ENCODE peak calls at places on chromosomes 3 and 15, in nine cellular contexts. Y, D, F, B, C, N, X, T and K are unnamed samples. For H3K4me1, the result is how much of the 10 kb centered on the place peaks cover.

GRCh38 chr15:68983821-68984517 is 30.5 kb upstream of the NOX5 start:
- DNase-seq in T (no peak), B (no peak), F (no peak), C (no peak), Y (no peak), X (no peak), D (no peak), N (no peak), K (no peak)

GRCh38 chr3:59386165-59386564 is 336.3 kb upstream of the CFAP20DC start:
- DNase-seq in C (no peak), T (no peak), Y (no peak), N (no peak), X (no peak), B (no peak), D (no peak), F (no peak), K (no peak)

GRCh38 chr3:30353711-30354467 is 252.5 kb upstream of the TGFBR2 start:
- DNase-seq in X (no peak), B (no peak), F (no peak), Y (no peak), D (no peak), C (no peak), T (no peak), N (no peak), K (no peak)

GRCh38 chr3:102129774-102130608 is 280.7 kb downstream of the NFKBIZ start:
- DNase-seq in Y (peak), D (peak), N (no peak), B (peak), C (peak), F (no peak), X (no peak), T (peak), K (no peak)

GRCh38 chr3:146382386-146382785 is 87.0 kb downstream of the PLSCR2 start:
- DNase-seq in Y (no peak), N (peak), F (no peak), X (no peak), T (peak), D (no peak), B (no peak), C (no peak), K (no peak)

GRCh38 chr3:43872901-43873300 is 182.2 kb downstream of the ABHD5 start:
- DNase-seq in C (no peak), X (no peak), F (no peak), B (no peak), Y (no peak), N (no peak), T (no peak), D (no peak), K (no peak)

GRCh38 chr3:192929755-192930491 is 12.3 kb upstream of the MB21D2 start:
- DNase-seq in Y (no peak), F (no peak), T (no peak), D (no peak), C (no peak), B (no peak), N (no peak), X (no peak), K (no peak)

GRCh38 chr3:4850211-4850927 is 128.9 kb upstream of the BHLHE40 start:
- DNase-seq in Y (no peak), C (no peak), F (no peak), B (no peak), D (no peak), N (no peak), T (no peak), X (no peak), K (no peak)

GRCh38 chr3:68504185-68504584 is 428.2 kb downstream of the TAFA4 start:
- DNase-seq in N (no peak), F (no peak), T (no peak), X (no peak), Y (no peak), B (no peak), D (no peak), C (no peak), K (no peak)

GRCh38 chr3:121957674-121958419 is 63.6 kb downstream of the SLC15A2 start:
- DNase-seq in D (peak), Y (no peak), N (no peak), B (no peak), C (no peak), F (no peak), X (no peak), T (no peak), K (no peak)

GRCh38 chr3:107198522-107199271 is 178.5 kb upstream of the CCDC54 start:
- DNase-seq in B (no peak), C (no peak), T (peak), X (no peak), F (no peak), Y (no peak), D (peak), N (no peak), K (peak)

GRCh38 chr3:136141891-136142290 is 54.2 kb downstream of the MSL2 start:
- DNase-seq in D (no peak), Y (no peak), X (no peak), T (no peak), C (no peak), N (no peak), B (no peak), F (no peak), K (no peak)

GRCh38 chr15:79644091-79644490 is 212.0 kb downstream of the MINAR1 start:
- DNase-seq in C (no peak), X (no peak), Y (no peak), F (no peak), D (no peak), N (no peak), T (peak), B (no peak), K (no peak)

GRCh38 chr3:16055606-16056209 is 118.8 kb upstream of the GALNT15 start:
- DNase-seq in X (no peak), C (no peak), N (no peak), T (peak), F (no peak), D (no peak), B (no peak), Y (no peak), K (no peak)

GRCh38 chr15:37900286-37901221 is 33.9 kb upstream of the TMCO5A start:
- DNase-seq in N (no peak), X (no peak), C (no peak), D (no peak), Y (no peak), B (no peak), T (peak), F (no peak), K (no peak)

GRCh38 chr3:31157028-31157694 is 262.7 kb upstream of the GADL1 start:
- DNase-seq in X (no peak), B (no peak), F (no peak), T (no peak), D (no peak), N (no peak), C (no peak), Y (no peak), K (no peak)

GRCh38 chr15:77550275-77551251 is 82.1 kb downstream of the LINGO1 start:
- DNase-seq in C (no peak), B (no peak), Y (no peak), X (no peak), N (no peak), T (no peak), D (no peak), F (no peak), K (no peak)

GRCh38 chr3:111936191-111936841 is 42.5 kb upstream of the ABHD10 start:
- DNase-seq in B (no peak), T (peak), X (no peak), Y (no peak), N (no peak), F (no peak), C (no peak), D (no peak), K (no peak)

GRCh38 chr3:59189561-59190338 is 139.9 kb upstream of the CFAP20DC start:
- DNase-seq in D (no peak), B (no peak), N (peak), C (no peak), X (no peak), Y (no peak), F (no peak), T (no peak), K (no peak)

GRCh38 chr3:170154569-170155143 is 26.9 kb downstream of the PHC3 start:
- DNase-seq in X (no peak), D (no peak), N (no peak), Y (no peak), F (no peak), B (no peak), C (no peak), T (no peak), K (no peak)

GRCh38 chr3:101453966-101454365 is 59.0 kb downstream of the SENP7 start:
- DNase-seq in F (no peak), Y (no peak), C (no peak), D (no peak), N (no peak), T (no peak), X (no peak), B (no peak), K (no peak)

GRCh38 chr15:63221346-63221745 is 31.9 kb downstream of the RAB8B start:
- DNase-seq in X (peak), C (peak), D (peak), T (peak), Y (no peak), N (no peak), B (peak), F (no peak), K (peak)
- H3K4me1 ChIP-seq in X (under half), C (under half), D (under half), T (under half), Y (under half), N (under half), B (under half), F (under half), K (under half)

DNA sequence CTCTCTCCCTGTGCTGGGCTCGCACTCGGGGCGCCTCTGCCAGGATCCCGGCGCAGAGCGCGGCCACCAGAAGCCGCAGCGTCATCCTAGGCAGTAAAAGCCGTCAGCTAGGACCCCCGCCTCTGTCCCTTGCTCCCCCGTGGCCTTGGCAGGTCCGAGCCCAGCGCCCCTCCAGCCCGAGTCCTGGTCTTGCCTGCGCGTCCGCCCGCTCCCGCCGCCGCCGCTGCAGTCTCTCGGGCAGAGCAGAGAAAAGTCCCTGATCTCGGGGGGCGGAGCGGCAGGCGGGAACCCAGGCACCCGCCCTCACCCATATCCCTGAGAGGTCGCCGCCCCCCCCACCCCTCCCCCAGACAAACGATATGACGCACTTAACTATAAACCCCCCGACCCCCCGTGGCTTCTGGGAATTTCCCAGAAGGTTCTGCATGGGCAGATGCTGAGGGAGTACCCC is at the start of gene COL7A1:
- DNase-seq in C (no peak), X (no peak), N (no peak), T (no peak), D (no peak), Y (no peak), B (no peak), F (no peak), K (no peak)
- H3K4me3 ChIP-seq in C (no peak), X (no peak), N (peak), T (no peak), D (peak), Y (peak), B (peak), F (peak), K (peak)

DNA sequence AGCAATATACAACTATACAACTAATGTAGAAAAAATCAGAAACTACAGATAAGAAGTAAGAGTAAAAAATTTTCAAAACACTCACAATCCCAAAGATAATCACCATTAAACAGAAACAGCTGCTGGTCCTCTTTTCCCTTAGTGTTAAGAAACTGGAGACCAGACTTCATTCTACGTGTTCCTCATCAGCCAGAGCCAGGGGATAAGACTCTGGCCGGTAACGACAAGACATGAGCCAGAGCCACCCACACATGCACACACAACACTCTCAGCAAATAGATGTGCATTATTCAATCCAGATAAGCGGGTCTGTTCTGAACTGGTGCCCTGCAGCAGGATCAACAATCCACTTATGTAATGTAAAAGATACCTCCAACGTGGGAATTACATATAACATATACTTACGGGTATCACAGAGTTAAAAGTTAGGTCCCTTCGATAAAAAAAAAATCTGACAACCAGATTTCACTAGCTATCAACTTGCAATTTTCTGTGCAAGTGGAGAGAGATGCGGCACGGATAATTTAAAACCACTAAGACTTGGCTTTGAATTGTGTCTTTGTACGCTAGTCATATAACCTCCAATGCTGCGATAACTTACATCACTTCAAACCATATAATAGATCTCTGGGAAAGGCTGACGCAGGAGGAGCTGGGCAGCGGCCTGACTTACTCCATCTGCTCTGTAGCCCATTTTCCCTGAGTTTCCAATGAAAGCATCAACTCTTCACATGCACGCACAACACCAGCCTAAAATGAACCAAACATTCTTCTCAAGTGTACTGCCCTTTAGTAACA is 17.8 kb downstream of the PRICKLE2 start:
- DNase-seq in F (no peak), Y (no peak), D (no peak), B (no peak), X (no peak), T (no peak), N (no peak), C (no peak), K (peak)
- TF ChIP-seq POLR2A in F (no peak), Y (no peak), D (no peak), B (no peak), X (no peak), T (no peak), N (no peak), C (no peak), K (no peak)

GRCh38 chr3:124088801-124089200 is 96.9 kb upstream of the ROPN1 start:
- DNase-seq in X (no peak), T (no peak), N (no peak), B (no peak), F (no peak), D (no peak), Y (no peak), C (no peak), K (no peak)

GRCh38 chr3:124097362-124098120 is 105.6 kb upstream of the ROPN1 start:
- DNase-seq in C (no peak), F (no peak), B (no peak), X (no peak), T (peak), D (no peak), N (no peak), Y (no peak), K (no peak)

GRCh38 chr3:124094496-124094895 is 102.6 kb upstream of the ROPN1 start:
- DNase-seq in B (peak), T (no peak), X (no peak), Y (no peak), N (no peak), F (no peak), D (no peak), C (no peak), K (no peak)

GRCh38 chr3:124092811-124093210 is 100.9 kb upstream of the ROPN1 start:
- DNase-seq in Y (no peak), B (no peak), T (no peak), D (no peak), F (no peak), C (no peak), X (no peak), N (no peak), K (no peak)
- H3K4me1 ChIP-seq in Y (under half), B (under half), T (under half), D (under half), F (under half), C (under half), X (under half), N (under half), K (under half)

GRCh38 chr15:32828507-32829186 is 110.8 kb downstream of the GREM1 start:
- DNase-seq in B (no peak), X (no peak), F (no peak), C (no peak), T (no peak), D (no peak), Y (no peak), N (no peak), K (no peak)
- H3K4me3 ChIP-seq in B (no peak), X (no peak), F (no peak), C (no peak), T (no peak), D (no peak), Y (no peak), N (no peak), K (no peak)